ENCODE peak calls at places on chromosome 11, in four cellular contexts. H is NCI-H1436; N is effector CD4-positive, alpha-beta T cell; P is C1 segment of cervical spinal cord. J is an unnamed sample.

GRCh38 chr11:47272706-47273105 is 2.8 kb downstream of the MADD start:
- DNase-seq in H (no peak), N (no peak), P (no peak), J (no peak)

GRCh38 chr11:120431633-120432032 is 79.9 kb upstream of the GRIK4 start:
- DNase-seq in H (no peak), N (no peak), P (no peak), J (no peak)

GRCh38 chr11:131580466-131580865 is 210.1 kb downstream of the NTM start:
- DNase-seq in H (no peak), N (no peak), P (no peak), J (no peak)

GRCh38 chr11:125918140-125918840 is 14.0 kb downstream of the DDX25 start:
- DNase-seq in H (no peak), N (no peak), P (no peak), J (no peak)

GRCh38 chr11:96607890-96608558 is 218.2 kb downstream of the JRKL start:
- DNase-seq in H (no peak), N (no peak), P (no peak), J (no peak)

GRCh38 chr11:88100161-88100560 is 75.1 kb downstream of the RAB38 start:
- DNase-seq in H (no peak), N (no peak), P (no peak), J (no peak)

GRCh38 chr11:80417681-80418080 is 976.9 kb upstream of the TENM4 start:
- DNase-seq in H (no peak), N (no peak), P (no peak), J (no peak)

GRCh38 chr11:118893662-118894061 is 10.0 kb downstream of the CXCR5 start:
- DNase-seq in H (no peak), N (no peak), P (no peak), J (no peak)

GRCh38 chr11:35163707-35164496 is 24.9 kb downstream of the CD44 start:
- DNase-seq in H (no peak), N (no peak), P (no peak), J (no peak)

J was measured in caudate nucleus.